ENCODE peak calls at places on chromosomes 2 and 18, in five cellular contexts. S is activated CD8-positive, alpha-beta memory T cell treated with anti-CD3 and anti-CD28 coated beads, Interleukin-2, amount 50 U/mL, for 4 hours; C is H1; K is amygdala; M is IMR-90. F is an unnamed sample.

GRCh38 chr2:176533505-176534193 is 264.4 kb downstream of the MTX2 start:
- DNase-seq in M (no peak), K (no peak), S (no peak), C (no peak), F (no peak)

GRCh38 chr2:127694986-127695385 is 6.3 kb upstream of the SFT2D3 start:
- DNase-seq in K (no peak), C (no peak), M (peak), S (no peak), F (no peak)

GRCh38 chr2:239190921-239191885 is 209.6 kb downstream of the HDAC4 start:
- DNase-seq in C (peak), S (peak), K (no peak), M (no peak), F (no peak)

GRCh38 chr2:133821107-133821760 is 253.0 kb upstream of the NCKAP5 start:
- DNase-seq in M (peak), K (no peak), S (no peak), C (no peak), F (peak)

GRCh38 chr2:134601266-134601665 is 117.5 kb downstream of the TMEM163 start:
- DNase-seq in M (no peak), S (no peak), K (no peak), C (no peak), F (no peak)

GRCh38 chr2:206863721-206864120 is 75.6 kb upstream of the CPO start:
- DNase-seq in S (no peak), K (no peak), C (no peak), M (no peak), F (no peak)

GRCh38 chr18:76524900-76525698 is 30.1 kb upstream of the ZNF516 start:
- DNase-seq in C (no peak), S (no peak), K (peak), M (peak), F (peak)

GRCh38 chr2:47767497-47767844 is 15.5 kb upstream of the MSH6 start:
- DNase-seq in K (peak), S (no peak), M (no peak), C (no peak), F (no peak)

GRCh38 chr18:48819781-48820482 is 130.8 kb downstream of the SMAD7 start:
- DNase-seq in K (no peak), S (peak), C (peak), M (no peak), F (no peak)

GRCh38 chr2:71428472-71429383 is 24.6 kb upstream of the DYSF start:
- DNase-seq in S (no peak), M (no peak), K (no peak), C (no peak), F (no peak)

GRCh38 chr2:31748041-31748440 is 167.3 kb upstream of the SRD5A2 start:
- DNase-seq in C (no peak), S (no peak), M (no peak), K (no peak), F (no peak)

GRCh38 chr18:36493349-36494281 is 196.1 kb downstream of the FHOD3 start:
- DNase-seq in M (peak), C (no peak), K (no peak), S (no peak), F (no peak)

GRCh38 chr2:145484443-145485086 is 964.6 kb upstream of the ZEB2 start:
- DNase-seq in C (no peak), S (no peak), M (peak), K (no peak), F (peak)

GRCh38 chr18:76426738-76427305 is 68.2 kb downstream of the ZNF516 start:
- DNase-seq in C (peak), M (no peak), K (no peak), S (no peak), F (peak)

GRCh38 chr2:44233450-44234128 is 41.7 kb upstream of the SLC3A1 start:
- DNase-seq in K (no peak), S (no peak), C (no peak), M (peak), F (peak)

GRCh38 chr2:73842739-73843019 is 13.9 kb downstream of the STAMBP start:
- DNase-seq in C (no peak), M (peak), S (no peak), K (no peak), F (no peak)

GRCh38 chr2:12556762-12557161 is 160.0 kb upstream of the TRIB2 start:
- DNase-seq in C (no peak), K (no peak), S (peak), M (peak), F (peak)

GRCh38 chr18:52546686-52547346 is 206.8 kb downstream of the DCC start:
- DNase-seq in M (no peak), S (no peak), K (no peak), C (no peak), F (no peak)

GRCh38 chr2:84495539-84496146 is 20.7 kb upstream of the DNAH6 start:
- DNase-seq in C (no peak), S (no peak), M (peak), K (peak), F (peak)

GRCh38 chr2:26541401-26542193 is 63.7 kb upstream of the OTOF start:
- DNase-seq in K (no peak), M (no peak), S (no peak), C (no peak), F (no peak)

GRCh38 chr2:2696341-2697132 is 365.5 kb upstream of the MYT1L start:
- DNase-seq in S (no peak), K (peak), M (no peak), C (no peak), F (no peak)

GRCh38 chr2:168246483-168247340 is 683 bp downstream of the STK39 start:
- DNase-seq in S (peak), C (peak), M (peak), K (peak), F (peak)

GRCh38 chr2:119005081-119005480 is 63.1 kb downstream of the MARCO start:
- DNase-seq in C (no peak), M (no peak), S (no peak), K (no peak), F (no peak)

GRCh38 chr18:45730832-45731545 is 7.0 kb downstream of the SLC14A1 start:
- DNase-seq in C (no peak), M (peak), K (no peak), S (no peak), F (peak)

GRCh38 chr2:197168705-197169104 is 141.9 kb downstream of the ANKRD44 start:
- DNase-seq in K (peak), M (peak), C (peak), S (peak), F (peak)

GRCh38 chr2:208502288-208502687 is 95.7 kb downstream of the PTH2R start:
- DNase-seq in S (no peak), K (no peak), C (no peak), M (no peak), F (no peak)

GRCh38 chr2:45274190-45274926 is 265.1 kb upstream of the SIX2 start:
- DNase-seq in K (no peak), S (no peak), C (no peak), M (no peak), F (no peak)

GRCh38 chr18:69064063-69064462 is 266.2 kb downstream of the CCDC102B start:
- DNase-seq in C (no peak), M (no peak), S (no peak), K (no peak), F (no peak)

GRCh38 chr18:66377291-66377690 is 226.6 kb downstream of the CDH19 start:
- DNase-seq in M (no peak), S (no peak), C (no peak), K (no peak), F (no peak)

GRCh38 chr18:56615738-56616520 is 22.5 kb downstream of the TXNL1 start:
- DNase-seq in S (no peak), C (no peak), M (no peak), K (no peak), F (no peak)

GRCh38 chr18:41378628-41379027 is 576.4 kb upstream of the PIK3C3 start:
- DNase-seq in M (peak), C (no peak), S (no peak), K (no peak), F (peak)

GRCh38 chr18:77114564-77115391 is 17.8 kb downstream of the MBP start:
- DNase-seq in S (peak), M (peak), C (peak), K (peak), F (peak)

GRCh38 chr2:233381013-233381995 is 27.0 kb downstream of the DGKD start:
- DNase-seq in C (no peak), M (no peak), S (no peak), K (no peak), F (peak)

GRCh38 chr2:100260712-100261620 is 61.3 kb downstream of the LONRF2 start:
- DNase-seq in K (peak), S (no peak), M (peak), C (peak), F (peak)

GRCh38 chr2:189685540-189686229 is 11.2 kb downstream of the ANKAR start:
- DNase-seq in S (no peak), K (no peak), C (peak), M (peak), F (peak)

GRCh38 chr2:33412920-33413319 is 63.5 kb upstream of the RASGRP3 start:
- DNase-seq in S (no peak), M (peak), C (no peak), K (no peak), F (peak)

F was measured in fibroblast of villous mesenchyme.